ENCODE peak calls at places on chromosome 6, in eight cellular contexts. One of them, this sample, is unnamed.

GRCh38 chr6:82783587-82784253 is 281.9 kb downstream of the UBE3D start:
- DNase-seq in erythroblast: no peak
- DNase-seq in NCI-H2081: no peak
- DNase-seq in HTR-8/SVneo: no peak
- DNase-seq in stimulated activated CD4-positive, alpha-beta T cell treated with anti-CD3 and anti-CD28 coated beads, Interleukin-1b, Interleukin-23, amount 100 ng/mL, for 1 hour: no peak
- DNase-seq in DMS153: peak
- DNase-seq in hypothalamus: no peak
- DNase-seq in endothelial cell: no peak
- DNase-seq in this sample: peak

GRCh38 chr6:16766836-16767745 is 5.8 kb upstream of the ATXN1 start:
- DNase-seq in erythroblast: no peak
- DNase-seq in NCI-H2081: no peak
- DNase-seq in HTR-8/SVneo: no peak
- DNase-seq in stimulated activated CD4-positive, alpha-beta T cell treated with anti-CD3 and anti-CD28 coated beads, Interleukin-1b, Interleukin-23, amount 100 ng/mL, for 1 hour: no peak
- DNase-seq in DMS153: no peak
- DNase-seq in hypothalamus: no peak
- DNase-seq in endothelial cell: no peak
- DNase-seq in this sample: no peak

GRCh38 chr6:97055743-97056142 is 131.2 kb downstream of the KLHL32 start:
- DNase-seq in erythroblast: no peak
- DNase-seq in NCI-H2081: no peak
- DNase-seq in HTR-8/SVneo: no peak
- DNase-seq in stimulated activated CD4-positive, alpha-beta T cell treated with anti-CD3 and anti-CD28 coated beads, Interleukin-1b, Interleukin-23, amount 100 ng/mL, for 1 hour: no peak
- DNase-seq in DMS153: no peak
- DNase-seq in hypothalamus: no peak
- DNase-seq in endothelial cell: no peak
- DNase-seq in this sample: no peak

GRCh38 chr6:112300888-112301287 is 46.2 kb upstream of the RFPL4B start:
- DNase-seq in erythroblast: no peak
- DNase-seq in NCI-H2081: no peak
- DNase-seq in HTR-8/SVneo: no peak
- DNase-seq in stimulated activated CD4-positive, alpha-beta T cell treated with anti-CD3 and anti-CD28 coated beads, Interleukin-1b, Interleukin-23, amount 100 ng/mL, for 1 hour: no peak
- DNase-seq in DMS153: no peak
- DNase-seq in hypothalamus: no peak
- DNase-seq in endothelial cell: no peak
- DNase-seq in this sample: no peak

GRCh38 chr6:116536216-116536621 is 9.3 kb downstream of the TRAPPC3L start:
- DNase-seq in erythroblast: peak
- DNase-seq in NCI-H2081: peak
- DNase-seq in HTR-8/SVneo: peak
- DNase-seq in stimulated activated CD4-positive, alpha-beta T cell treated with anti-CD3 and anti-CD28 coated beads, Interleukin-1b, Interleukin-23, amount 100 ng/mL, for 1 hour: no peak
- DNase-seq in DMS153: peak
- DNase-seq in hypothalamus: no peak
- DNase-seq in endothelial cell: peak
- DNase-seq in this sample: peak

GRCh38 chr6:149938571-149939462 is 3.0 kb upstream of the ULBP2 start:
- DNase-seq in erythroblast: no peak
- DNase-seq in NCI-H2081: no peak
- DNase-seq in HTR-8/SVneo: no peak
- DNase-seq in stimulated activated CD4-positive, alpha-beta T cell treated with anti-CD3 and anti-CD28 coated beads, Interleukin-1b, Interleukin-23, amount 100 ng/mL, for 1 hour: no peak
- DNase-seq in DMS153: no peak
- DNase-seq in hypothalamus: no peak
- DNase-seq in endothelial cell: no peak
- DNase-seq in this sample: peak

GRCh38 chr6:131894735-131895424 is 56.3 kb downstream of the CCN2 start:
- DNase-seq in erythroblast: no peak
- DNase-seq in NCI-H2081: no peak
- DNase-seq in HTR-8/SVneo: no peak
- DNase-seq in stimulated activated CD4-positive, alpha-beta T cell treated with anti-CD3 and anti-CD28 coated beads, Interleukin-1b, Interleukin-23, amount 100 ng/mL, for 1 hour: no peak
- DNase-seq in DMS153: no peak
- DNase-seq in hypothalamus: no peak
- DNase-seq in endothelial cell: no peak
- DNase-seq in this sample: no peak

GRCh38 chr6:130009148-130009547 is 9.2 kb upstream of the L3MBTL3 start:
- DNase-seq in erythroblast: no peak
- DNase-seq in NCI-H2081: no peak
- DNase-seq in HTR-8/SVneo: no peak
- DNase-seq in stimulated activated CD4-positive, alpha-beta T cell treated with anti-CD3 and anti-CD28 coated beads, Interleukin-1b, Interleukin-23, amount 100 ng/mL, for 1 hour: no peak
- DNase-seq in DMS153: no peak
- DNase-seq in hypothalamus: no peak
- DNase-seq in endothelial cell: no peak
- DNase-seq in this sample: no peak

GRCh38 chr6:35980991-35981645 is 43.3 kb downstream of the SLC26A8 start:
- DNase-seq in erythroblast: no peak
- DNase-seq in NCI-H2081: no peak
- DNase-seq in HTR-8/SVneo: no peak
- DNase-seq in stimulated activated CD4-positive, alpha-beta T cell treated with anti-CD3 and anti-CD28 coated beads, Interleukin-1b, Interleukin-23, amount 100 ng/mL, for 1 hour: no peak
- DNase-seq in DMS153: no peak
- DNase-seq in hypothalamus: no peak
- DNase-seq in endothelial cell: no peak
- DNase-seq in this sample: no peak

GRCh38 chr6:143064996-143065683 is 4.5 kb downstream of the AIG1 start:
- DNase-seq in erythroblast: no peak
- DNase-seq in NCI-H2081: no peak
- DNase-seq in HTR-8/SVneo: no peak
- DNase-seq in stimulated activated CD4-positive, alpha-beta T cell treated with anti-CD3 and anti-CD28 coated beads, Interleukin-1b, Interleukin-23, amount 100 ng/mL, for 1 hour: no peak
- DNase-seq in DMS153: no peak
- DNase-seq in hypothalamus: no peak
- DNase-seq in endothelial cell: no peak
- DNase-seq in this sample: no peak

GRCh38 chr6:105879902-105880547 is 206.1 kb upstream of the PRDM1 start:
- DNase-seq in erythroblast: no peak
- DNase-seq in NCI-H2081: no peak
- DNase-seq in HTR-8/SVneo: no peak
- DNase-seq in stimulated activated CD4-positive, alpha-beta T cell treated with anti-CD3 and anti-CD28 coated beads, Interleukin-1b, Interleukin-23, amount 100 ng/mL, for 1 hour: no peak
- DNase-seq in DMS153: no peak
- DNase-seq in hypothalamus: no peak
- DNase-seq in endothelial cell: no peak
- DNase-seq in this sample: no peak

GRCh38 chr6:95203153-95203754 is 374.1 kb upstream of the MANEA start:
- DNase-seq in erythroblast: peak
- DNase-seq in NCI-H2081: peak
- DNase-seq in HTR-8/SVneo: no peak
- DNase-seq in stimulated activated CD4-positive, alpha-beta T cell treated with anti-CD3 and anti-CD28 coated beads, Interleukin-1b, Interleukin-23, amount 100 ng/mL, for 1 hour: no peak
- DNase-seq in DMS153: no peak
- DNase-seq in hypothalamus: no peak
- DNase-seq in endothelial cell: peak
- DNase-seq in this sample: peak

GRCh38 chr6:6880745-6881437 is 226.9 kb upstream of the RREB1 start:
- DNase-seq in erythroblast: no peak
- DNase-seq in NCI-H2081: no peak
- DNase-seq in HTR-8/SVneo: no peak
- DNase-seq in stimulated activated CD4-positive, alpha-beta T cell treated with anti-CD3 and anti-CD28 coated beads, Interleukin-1b, Interleukin-23, amount 100 ng/mL, for 1 hour: no peak
- DNase-seq in DMS153: no peak
- DNase-seq in hypothalamus: no peak
- DNase-seq in endothelial cell: no peak
- DNase-seq in this sample: no peak

GRCh38 chr6:41706876-41707564 is 28.4 kb downstream of the TFEB start:
- DNase-seq in erythroblast: no peak
- DNase-seq in NCI-H2081: no peak
- DNase-seq in HTR-8/SVneo: no peak
- DNase-seq in stimulated activated CD4-positive, alpha-beta T cell treated with anti-CD3 and anti-CD28 coated beads, Interleukin-1b, Interleukin-23, amount 100 ng/mL, for 1 hour: no peak
- DNase-seq in DMS153: no peak
- DNase-seq in hypothalamus: peak
- DNase-seq in endothelial cell: no peak
- DNase-seq in this sample: no peak

GRCh38 chr6:125834347-125834746 is 43.6 kb downstream of the NCOA7 start:
- DNase-seq in erythroblast: no peak
- DNase-seq in NCI-H2081: no peak
- DNase-seq in HTR-8/SVneo: no peak
- DNase-seq in stimulated activated CD4-positive, alpha-beta T cell treated with anti-CD3 and anti-CD28 coated beads, Interleukin-1b, Interleukin-23, amount 100 ng/mL, for 1 hour: no peak
- DNase-seq in DMS153: no peak
- DNase-seq in hypothalamus: no peak
- DNase-seq in endothelial cell: no peak
- DNase-seq in this sample: no peak

GRCh38 chr6:146770965-146771735 is 172.4 kb downstream of the ADGB start:
- DNase-seq in erythroblast: peak
- DNase-seq in NCI-H2081: no peak
- DNase-seq in HTR-8/SVneo: no peak
- DNase-seq in stimulated activated CD4-positive, alpha-beta T cell treated with anti-CD3 and anti-CD28 coated beads, Interleukin-1b, Interleukin-23, amount 100 ng/mL, for 1 hour: no peak
- DNase-seq in DMS153: no peak
- DNase-seq in hypothalamus: no peak
- DNase-seq in endothelial cell: peak
- DNase-seq in this sample: no peak

GRCh38 chr6:52102330-52102932 is 15.0 kb upstream of the PKHD1 start:
- DNase-seq in erythroblast: no peak
- DNase-seq in NCI-H2081: no peak
- DNase-seq in HTR-8/SVneo: no peak
- DNase-seq in stimulated activated CD4-positive, alpha-beta T cell treated with anti-CD3 and anti-CD28 coated beads, Interleukin-1b, Interleukin-23, amount 100 ng/mL, for 1 hour: no peak
- DNase-seq in DMS153: no peak
- DNase-seq in hypothalamus: no peak
- DNase-seq in endothelial cell: no peak
- DNase-seq in this sample: no peak

GRCh38 chr6:43776115-43776798 is 6.2 kb downstream of the VEGFA start:
- DNase-seq in erythroblast: no peak
- DNase-seq in NCI-H2081: no peak
- DNase-seq in HTR-8/SVneo: no peak
- DNase-seq in stimulated activated CD4-positive, alpha-beta T cell treated with anti-CD3 and anti-CD28 coated beads, Interleukin-1b, Interleukin-23, amount 100 ng/mL, for 1 hour: no peak
- DNase-seq in DMS153: no peak
- DNase-seq in hypothalamus: no peak
- DNase-seq in endothelial cell: no peak
- DNase-seq in this sample: no peak